ENCODE peak calls at places on chromosomes 13 and 19, in four cellular contexts. A, M, G and E are unnamed samples.

GRCh38 chr19:4327252-4327876 is 11.3 kb downstream of the STAP2 start:
- DNase-seq in A (no peak), M (peak), G (no peak), E (no peak)

GRCh38 chr13:95437561-95437960 is 115.0 kb upstream of the CLDN10 start:
- DNase-seq in A (no peak), M (no peak), G (no peak), E (no peak)

GRCh38 chr19:15828121-15828620 is 12.7 kb upstream of the OR10H1 start:
- DNase-seq in A (no peak), M (no peak), G (no peak), E (no peak)

GRCh38 chr19:45097776-45098520 is 5.0 kb downstream of the PPP1R37 start:
- DNase-seq in A (peak), M (peak), G (peak), E (peak)

GRCh38 chr19:10965398-10965797 is 4.6 kb downstream of the SMARCA4 start:
- DNase-seq in A (no peak), M (no peak), G (no peak), E (no peak)

GRCh38 chr19:4374451-4375163 is 25.7 kb downstream of the SH3GL1 start:
- DNase-seq in A (peak), M (peak), G (no peak), E (no peak)

GRCh38 chr13:111202745-111203144 is 87.6 kb downstream of the ARHGEF7 start:
- DNase-seq in A (peak), M (no peak), G (no peak), E (no peak)

GRCh38 chr13:72507394-72508199 is 219.8 kb downstream of the MZT1 start:
- DNase-seq in A (no peak), M (no peak), G (no peak), E (no peak)

GRCh38 chr13:82772802-82773201 is 1109.5 kb downstream of the SLITRK1 start:
- DNase-seq in A (peak), M (no peak), G (no peak), E (no peak)

GRCh38 chr19:54473071-54473941 is at the start of gene CDC42EP5:
- DNase-seq in A (no peak), M (no peak), G (no peak), E (no peak)

GRCh38 chr19:974564-975257 is 9.4 kb upstream of the WDR18 start:
- DNase-seq in A (no peak), M (no peak), G (no peak), E (no peak)

GRCh38 chr13:76129305-76130040 is 493.3 kb downstream of the LMO7 start:
- DNase-seq in A (no peak), M (no peak), G (no peak), E (no peak)

GRCh38 chr19:47573076-47574026 is at the start of gene ZNF541:
- DNase-seq in A (no peak), M (peak), G (peak), E (no peak)

GRCh38 chr19:6476155-6476895 is 5.3 kb downstream of the DENND1C start:
- DNase-seq in A (peak), M (peak), G (no peak), E (peak)

GRCh38 chr19:13314761-13315160 is 164.6 kb downstream of the IER2 start:
- DNase-seq in A (no peak), M (no peak), G (no peak), E (no peak)

GRCh38 chr19:12159773-12160414 is 3.0 kb upstream of the ZNF136 start:
- DNase-seq in A (no peak), M (no peak), G (no peak), E (no peak)

GRCh38 chr13:99031725-99032298 is 53.9 kb upstream of the DOCK9 start:
- DNase-seq in A (peak), M (no peak), G (no peak), E (no peak)

GRCh38 chr13:99196466-99197256 is 4.0 kb upstream of the UBAC2 start:
- DNase-seq in A (peak), M (no peak), G (no peak), E (no peak)

GRCh38 chr13:44132710-44133109 is 240.9 kb upstream of the SERP2 start:
- DNase-seq in A (peak), M (peak), G (no peak), E (no peak)

GRCh38 chr19:43489979-43490599 is 14.5 kb downstream of the PHLDB3 start:
- DNase-seq in A (no peak), M (no peak), G (no peak), E (no peak)

GRCh38 chr13:75196112-75196855 is 285.7 kb downstream of the TBC1D4 start:
- DNase-seq in A (no peak), M (no peak), G (no peak), E (no peak)

DNA sequence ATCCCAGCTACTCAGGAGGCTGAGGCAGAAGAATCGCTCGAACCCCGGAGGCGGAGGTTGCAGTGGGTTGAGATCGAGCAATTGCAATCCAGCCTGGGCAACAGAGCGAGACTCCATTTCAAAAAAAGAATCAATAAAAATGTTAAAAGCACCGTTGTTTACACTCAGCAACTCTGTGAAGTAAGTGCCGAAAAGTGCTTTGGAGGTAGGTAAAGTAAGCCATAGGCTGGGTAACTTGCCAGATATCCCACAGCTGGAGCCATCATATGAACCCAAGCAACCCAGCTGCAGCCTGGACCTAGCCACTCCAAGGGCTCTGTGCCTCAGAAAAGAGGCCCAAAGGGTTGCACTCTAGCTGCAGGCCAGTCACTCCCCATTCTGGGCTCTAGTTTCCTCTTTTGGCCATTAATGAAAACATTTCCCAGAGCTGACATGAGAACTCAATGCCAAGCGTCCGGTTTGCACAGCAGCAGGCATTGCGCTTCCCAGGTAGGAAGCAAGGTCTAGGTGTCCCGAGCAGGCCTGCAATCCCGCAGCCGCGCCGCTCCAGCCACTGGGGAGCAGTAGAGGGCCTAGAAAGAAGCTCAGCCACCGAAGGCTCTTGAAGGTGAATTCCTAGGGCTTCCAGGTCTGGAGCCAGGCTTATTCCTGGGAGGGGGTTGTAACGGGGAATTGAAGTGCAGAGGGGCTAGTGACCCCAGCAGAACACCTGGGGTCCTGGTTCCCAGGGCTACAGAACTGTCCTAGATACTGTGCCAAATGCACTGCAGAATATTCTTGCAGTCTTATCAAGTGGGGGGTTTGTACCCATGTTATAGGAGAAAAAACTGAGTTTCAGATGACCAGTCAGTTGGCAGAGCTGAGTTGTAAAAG is 4.1 kb upstream of the CD79A start:
- DNase-seq in A (peak), M (peak), G (peak), E (no peak)
- H3K27ac ChIP-seq in A (no peak), M (peak), G (no peak), E (peak)

DNA sequence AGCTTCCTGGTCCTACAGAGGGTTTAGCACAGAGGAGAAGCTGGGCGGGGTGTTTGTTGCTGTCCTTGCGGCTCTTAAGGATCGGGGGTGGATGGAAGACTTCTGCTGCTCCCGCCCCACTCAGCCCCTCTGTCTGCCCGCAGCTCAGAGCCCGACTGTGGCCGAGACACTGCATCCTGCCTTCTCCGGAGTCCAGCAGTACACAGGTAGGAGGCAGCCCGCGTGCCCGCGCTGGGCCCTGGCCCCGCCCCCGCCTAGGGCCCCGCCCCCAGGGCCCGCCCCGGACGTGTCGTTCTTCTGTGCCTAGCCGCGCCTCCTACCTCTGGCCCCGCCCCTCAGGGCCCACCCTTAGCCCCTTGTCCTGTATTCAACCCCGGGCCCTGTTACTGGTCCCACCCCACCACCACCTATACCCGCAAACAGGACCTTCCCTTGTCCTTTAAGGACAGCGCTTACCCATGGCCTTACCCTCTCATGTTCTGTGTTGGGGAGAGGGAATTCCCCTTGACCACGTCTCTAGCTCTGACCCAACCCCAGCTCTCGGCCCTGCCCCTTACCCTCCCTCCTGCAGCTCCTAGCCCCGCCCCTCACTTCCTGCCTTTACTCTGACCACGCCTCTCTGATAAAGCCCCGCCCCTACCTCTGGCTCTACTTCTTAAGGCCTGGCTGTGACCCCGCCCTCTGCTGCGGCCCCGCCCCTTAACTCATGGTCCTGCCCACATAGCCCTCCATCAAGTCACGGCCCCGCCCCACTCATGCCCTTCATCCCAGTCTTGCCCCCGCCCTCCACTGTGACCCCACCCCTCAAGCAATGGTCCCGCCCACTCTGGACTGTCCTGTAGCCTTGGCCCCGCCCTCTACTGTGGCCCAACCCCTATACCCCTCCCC is 60.5 kb downstream of the CELF5 start:
- DNase-seq in A (peak), M (peak), G (no peak), E (peak)
- H3K27ac ChIP-seq in A (peak), M (no peak), G (no peak), E (peak)

GRCh38 chr13:105567951-105568510 is 967.4 kb downstream of the EFNB2 start:
- DNase-seq in A (no peak), M (no peak), G (no peak), E (no peak)
- H3K27ac ChIP-seq in A (no peak), M (no peak), G (no peak), E (no peak)

GRCh38 chr19:51799998-51800848 is 5.3 kb downstream of the FPR3 start:
- DNase-seq in A (no peak), M (no peak), G (no peak), E (no peak)

GRCh38 chr19:51799311-51799997 is 4.5 kb downstream of the FPR3 start:
- DNase-seq in A (peak), M (peak), G (peak), E (peak)

GRCh38 chr19:51796195-51796679 is 1.3 kb downstream of the FPR3 start:
- DNase-seq in A (no peak), M (no peak), G (no peak), E (no peak)

GRCh38 chr19:51798958-51799310 is 4.0 kb downstream of the FPR3 start:
- DNase-seq in A (no peak), M (peak), G (no peak), E (no peak)

GRCh38 chr19:51798127-51798526 is 3.2 kb downstream of the FPR3 start:
- DNase-seq in A (no peak), M (no peak), G (no peak), E (no peak)
- H3K27ac ChIP-seq in A (no peak), M (peak), G (no peak), E (no peak)